ENCODE peak calls at places on chromosomes 4 and X, in eight cellular contexts. F, K, M, V, G, A, Z and Q are unnamed samples.

GRCh38 chrX:48957827-48958634 is 624 bp upstream of the OTUD5 start:
- DNase-seq in M (peak; percentile 95), G (peak; percentile 89), K (peak; percentile 94), V (peak; percentile 96), Z (peak; percentile 96), F (peak; percentile 89), A (peak; percentile 97), Q (peak; percentile 96)

GRCh38 chr4:97238956-97239698 is 904.1 kb downstream of the STPG2 start:
- DNase-seq in A (peak; percentile 36), M (no peak), K (peak; percentile 21), G (no peak), F (no peak), V (no peak), Z (no peak), Q (no peak)

GRCh38 chr4:80125252-80126177 is 52.5 kb upstream of the ANTXR2 start:
- DNase-seq in G (peak; percentile 39), K (peak; percentile 5), M (peak; percentile 29), Z (peak; percentile 68), A (no peak), V (peak; percentile 33), F (peak; percentile 13), Q (no peak)

GRCh38 chr4:88452941-88453340 is 4.0 kb upstream of the HERC5 start:
- DNase-seq in K (no peak), M (no peak), Z (no peak), F (no peak), A (no peak), V (no peak), G (no peak), Q (no peak)

GRCh38 chr4:3471098-3471760 is 8.1 kb downstream of the DOK7 start:
- DNase-seq in A (peak; percentile 1), Z (no peak), F (no peak), G (no peak), V (no peak), M (no peak), K (no peak), Q (no peak)

GRCh38 chr4:140238353-140239041 is 84.5 kb upstream of the MAML3 start:
- DNase-seq in V (peak; percentile 84), F (no peak), Z (no peak), G (no peak), M (peak; percentile 88), A (peak; percentile 69), K (peak; percentile 87), Q (peak; percentile 87)

GRCh38 chr4:110201502-110201901 is 3.1 kb upstream of the ELOVL6 start:
- DNase-seq in Z (no peak), V (no peak), G (no peak), K (no peak), M (no peak), F (no peak), A (peak; percentile 56), Q (no peak)

GRCh38 chrX:1925053-1925481 is 310.2 kb downstream of the ASMT start:
- DNase-seq in A (peak; percentile 90), G (no peak), K (peak; percentile 22), Z (no peak), M (peak; percentile 18), F (no peak), V (no peak), Q (no peak)

GRCh38 chrX:15451913-15452312 is 41.2 kb downstream of the PIR start:
- DNase-seq in Z (no peak), K (peak; percentile 83), M (no peak), G (no peak), A (no peak), V (no peak), F (no peak), Q (peak; percentile 17)

GRCh38 chrX:47571215-47571614 is 10.2 kb downstream of the ARAF start:
- DNase-seq in A (no peak), M (no peak), G (no peak), Z (no peak), V (no peak), K (no peak), F (no peak), Q (no peak)

GRCh38 chrX:13607356-13607995 is 38.1 kb downstream of the EGFL6 start:
- DNase-seq in A (no peak), F (no peak), Z (no peak), M (no peak), G (no peak), V (no peak), K (no peak), Q (no peak)

GRCh38 chr4:76784237-76784636 is 113.7 kb downstream of the SOWAHB start:
- DNase-seq in K (no peak), Z (no peak), A (peak; percentile 25), F (no peak), G (no peak), V (no peak), M (no peak), Q (no peak)

GRCh38 chr4:7805533-7806079 is 134.1 kb downstream of the AFAP1 start:
- DNase-seq in V (peak; percentile 64), Z (no peak), M (peak; percentile 77), F (no peak), G (no peak), A (peak; percentile 61), K (peak; percentile 21), Q (no peak)

GRCh38 chrX:118480172-118480571 is 15.4 kb upstream of the DOCK11 start:
- DNase-seq in G (no peak), A (no peak), V (no peak), Z (no peak), F (no peak), K (no peak), M (no peak), Q (no peak)

GRCh38 chr4:96227515-96227914 is 387.6 kb downstream of the PDHA2 start:
- DNase-seq in G (no peak), Z (no peak), V (no peak), K (no peak), F (no peak), M (no peak), A (no peak), Q (no peak)